ENCODE peak calls at places on chromosomes 12 and 14, in four cellular contexts. Y, O, L and T are unnamed samples.

GRCh38 chr12:57471-57980 is 9.0 kb upstream of the IQSEC3 start:
- DNase-seq in Y (no peak), L (no peak), O (no peak), T (no peak)

GRCh38 chr12:132439333-132439904 is 50.5 kb upstream of the FBRSL1 start:
- DNase-seq in Y (no peak), L (peak; percentile 32), O (no peak), T (no peak)

GRCh38 chr14:79587194-79587593 is 624.1 kb downstream of the DIO2 start:
- DNase-seq in L (no peak), Y (no peak), O (no peak), T (no peak)

GRCh38 chr14:51302319-51303030 is 62.4 kb downstream of the TMX1 start:
- DNase-seq in Y (no peak), L (no peak), O (no peak), T (no peak)

GRCh38 chr12:3042826-3043225 is 34.4 kb upstream of the TSPAN9 start:
- DNase-seq in Y (no peak), O (no peak), L (no peak), T (no peak)

GRCh38 chr12:132389066-132389465 is 59.7 kb upstream of the GALNT9 start:
- DNase-seq in L (no peak), O (no peak), Y (no peak), T (no peak)

GRCh38 chr12:3129301-3130052 is 52.3 kb downstream of the TSPAN9 start:
- DNase-seq in Y (no peak), L (no peak), O (no peak), T (peak; percentile 56)

GRCh38 chr12:98736352-98737326 is 91.5 kb downstream of the APAF1 start:
- DNase-seq in L (no peak), Y (no peak), O (no peak), T (no peak)

GRCh38 chr14:86035882-86036281 is 505.9 kb downstream of the FLRT2 start:
- DNase-seq in L (no peak), O (no peak), Y (no peak), T (no peak)

GRCh38 chr12:62631531-62632520 is 165.2 kb downstream of the MON2 start:
- DNase-seq in O (peak; percentile 44), L (peak; percentile 32), Y (peak; percentile 33), T (peak; percentile 28)

GRCh38 chr12:67649165-67650126 is 901 bp downstream of the DYRK2 start:
- DNase-seq in L (no peak), Y (no peak), O (peak; percentile 12), T (peak; percentile 48)

GRCh38 chr12:109612975-109613502 is 39.4 kb downstream of the MVK start:
- DNase-seq in L (no peak), O (no peak), Y (no peak), T (peak; percentile 25)

GRCh38 chr14:99572173-99572999 is 31.6 kb downstream of the CCDC85C start:
- DNase-seq in O (no peak), L (no peak), Y (no peak), T (no peak)

GRCh38 chr14:56487761-56488160 is 91.8 kb upstream of the TMEM260 start:
- DNase-seq in Y (no peak), O (no peak), L (no peak), T (no peak)

GRCh38 chr12:56878010-56878339 is 56.2 kb downstream of the SDR9C7 start:
- DNase-seq in Y (no peak), O (no peak), L (no peak), T (no peak)

GRCh38 chr14:39247256-39247655 is 13.5 kb downstream of the MIA2 start:
- DNase-seq in Y (peak; percentile 45), L (no peak), O (no peak), T (no peak)

GRCh38 chr12:90953956-90954421 is 987 bp downstream of the CCER1 start:
- DNase-seq in Y (no peak), O (no peak), L (no peak), T (no peak)

GRCh38 chr14:102911541-102911951 is 10.9 kb upstream of the AMN start:
- DNase-seq in O (no peak), Y (no peak), L (no peak), T (no peak)

GRCh38 chr12:122864894-122865253 is 29.6 kb downstream of the HIP1R start:
- DNase-seq in L (no peak), O (no peak), Y (no peak), T (no peak)

GRCh38 chr12:64237382-64237781 is 15.3 kb upstream of the KICS2 start:
- DNase-seq in L (no peak), O (no peak), Y (no peak), T (no peak)

GRCh38 chr12:56230449-56231183 is 765 bp downstream of the SLC39A5 start:
- DNase-seq in Y (no peak), O (no peak), L (no peak), T (no peak)